ENCODE peak calls at places on chromosomes 1 and 21, in four cellular contexts. L is EH, V is CMK, D is IMR-90. J is an unnamed sample.

GRCh38 chr1:172967936-172968335 is 82.8 kb downstream of the TNFSF18 start:
- DNase-seq in L (peak), V (no peak), D (no peak), J (no peak)

GRCh38 chr1:30145723-30146263 is 577.6 kb downstream of the MATN1 start:
- DNase-seq in L (no peak), V (no peak), D (no peak), J (no peak)

GRCh38 chr1:182193908-182194550 is 132.5 kb upstream of the ZNF648 start:
- DNase-seq in L (peak), V (no peak), D (peak), J (no peak)

GRCh38 chr1:119811428-119811827 is at the start of gene REG4:
- DNase-seq in L (no peak), V (no peak), D (no peak), J (no peak)

GRCh38 chr1:23116921-23117699 is 51.5 kb downstream of the LUZP1 start:
- DNase-seq in L (peak), V (no peak), D (no peak), J (no peak)

GRCh38 chr21:42440187-42440792 is 36.6 kb downstream of the UBASH3A start:
- DNase-seq in L (no peak), V (no peak), D (no peak), J (no peak)

GRCh38 chr1:26772687-26773086 is 15.1 kb upstream of the PIGV start:
- DNase-seq in L (peak), V (no peak), D (peak), J (no peak)

GRCh38 chr21:35256468-35256988 is 207.4 kb upstream of the RUNX1 start:
- DNase-seq in L (peak), V (no peak), D (peak), J (peak)

GRCh38 chr1:65958561-65959350 is 166.1 kb downstream of the PDE4B start:
- DNase-seq in L (peak), V (no peak), D (peak), J (peak)

GRCh38 chr1:33259879-33260278 is 3.6 kb downstream of the ZNF362 start:
- DNase-seq in L (no peak), V (no peak), D (no peak), J (no peak)

GRCh38 chr1:164707868-164708331 is 148.9 kb downstream of the PBX1 start:
- DNase-seq in L (peak), V (no peak), D (peak), J (peak)

GRCh38 chr21:37861561-37861960 is 54.7 kb downstream of the KCNJ6 start:
- DNase-seq in L (no peak), V (no peak), D (no peak), J (no peak)

GRCh38 chr1:151458936-151459330 is 361 bp downstream of the POGZ start:
- DNase-seq in L (peak), V (peak), D (peak), J (peak)

GRCh38 chr1:234499119-234500039 is 20.4 kb upstream of the TARBP1 start:
- DNase-seq in L (peak), V (peak), D (peak), J (peak)

GRCh38 chr1:89897347-89898133 is 76.7 kb downstream of the LRRC8D start:
- DNase-seq in L (no peak), V (no peak), D (no peak), J (no peak)

GRCh38 chr1:212288614-212289013 is 3.4 kb downstream of the PPP2R5A start:
- DNase-seq in L (peak), V (no peak), D (peak), J (peak)

GRCh38 chr1:74010206-74010605 is 187.8 kb downstream of the LRRIQ3 start:
- DNase-seq in L (no peak), V (no peak), D (no peak), J (no peak)

GRCh38 chr1:26020941-26021646 is 481 bp upstream of the EXTL1 start:
- DNase-seq in L (peak), V (no peak), D (peak), J (no peak)

GRCh38 chr1:235513495-235514366 is 9.5 kb upstream of the B3GALNT2 start:
- DNase-seq in L (peak), V (peak), D (peak), J (peak)

GRCh38 chr1:108502138-108502537 is 52.0 kb downstream of the NBPF6 start:
- DNase-seq in L (peak), V (no peak), D (no peak), J (no peak)

GRCh38 chr21:45373991-45374816 is 30.8 kb upstream of the COL18A1 start:
- DNase-seq in L (no peak), V (no peak), D (no peak), J (no peak)

GRCh38 chr1:115794976-115795375 is 26.5 kb upstream of the CASQ2 start:
- DNase-seq in L (no peak), V (no peak), D (no peak), J (peak)

GRCh38 chr1:53889304-53890298 is at the start of gene YIPF1:
- DNase-seq in L (peak), V (peak), D (peak), J (peak)

GRCh38 chr21:28704746-28705145 is 287.9 kb downstream of the LTN1 start:
- DNase-seq in L (no peak), V (no peak), D (peak), J (no peak)

GRCh38 chr1:5514519-5515183 is 477.6 kb downstream of the NPHP4 start:
- DNase-seq in L (peak), V (peak), D (peak), J (peak)

J was measured in NCI-H524.